ENCODE peak calls at places on chromosomes 2 and 18, in nine cellular contexts. N is effector memory CD4-positive, alpha-beta T cell; Q is fibroblast of mammary gland; X is stimulated activated naive CD8-positive, alpha-beta T cell treated with anti-CD3 and anti-CD28 coated beads, Interleukin-15, Interleukin-2, amounts not matched to agents 100 U/mL and 50 U/mL, for 24 hours; J is stimulated activated CD4-positive, alpha-beta T cell treated with anti-CD3 and anti-CD28 coated beads, Interleukin-12 subunit alpha, Interleukin-12 subunit beta, amount 100 ng/mL, for 24 hours; U is WTC11; V is NCI-H1092 treated with DMSO at 0.1 percent for 48 hours; C is LoVo; G is GM04504. T is an unnamed sample.

GRCh38 chr2:120541553-120541932 is 194.1 kb upstream of the GLI2 start:
- DNase-seq in J (no peak), U (no peak), N (no peak), C (no peak), X (no peak), Q (peak), V (no peak), G (no peak), T (no peak)

GRCh38 chr2:237673130-237673921 is 45.9 kb downstream of the LRRFIP1 start:
- DNase-seq in U (peak), C (peak), J (peak), Q (no peak), N (peak), X (peak), V (peak), G (no peak), T (peak)

GRCh38 chr2:238313991-238314350 is 6.3 kb upstream of the TRAF3IP1 start:
- DNase-seq in C (no peak), V (no peak), N (no peak), U (no peak), X (no peak), G (no peak), Q (no peak), J (no peak), T (no peak)

GRCh38 chr18:75269140-75269676 is 58.6 kb downstream of the TSHZ1 start:
- DNase-seq in Q (no peak), X (no peak), J (no peak), C (no peak), V (peak), N (no peak), G (no peak), U (no peak), T (peak)

GRCh38 chr2:233996436-233996835 is 54.1 kb upstream of the SPP2 start:
- DNase-seq in J (no peak), U (no peak), X (no peak), G (peak), N (no peak), Q (peak), V (no peak), C (no peak), T (no peak)

GRCh38 chr2:26002617-26003310 is 20.5 kb upstream of the KIF3C start:
- DNase-seq in V (no peak), G (no peak), X (no peak), N (no peak), J (no peak), U (no peak), Q (no peak), C (no peak), T (no peak)

GRCh38 chr2:227460079-227460485 is 11.9 kb upstream of the AGFG1 start:
- DNase-seq in N (peak), C (peak), J (peak), X (peak), G (no peak), Q (peak), U (no peak), V (no peak), T (no peak)

GRCh38 chr2:100759901-100760300 is 60.0 kb upstream of the NPAS2 start:
- DNase-seq in J (no peak), V (no peak), U (no peak), C (no peak), X (no peak), Q (no peak), G (no peak), N (no peak), T (no peak)

GRCh38 chr2:201195329-201195728 is 12.4 kb downstream of the CASP10 start:
- DNase-seq in N (no peak), V (no peak), X (no peak), C (no peak), G (no peak), U (no peak), Q (no peak), J (no peak), T (no peak)

GRCh38 chr2:14723684-14724083 is 91.2 kb downstream of the LRATD1 start:
- DNase-seq in N (no peak), C (no peak), U (no peak), G (no peak), X (no peak), J (no peak), Q (no peak), V (no peak), T (no peak)

GRCh38 chr2:186884585-186884984 is 35.6 kb upstream of the ZSWIM2 start:
- DNase-seq in V (no peak), G (no peak), Q (no peak), N (no peak), J (no peak), U (no peak), C (no peak), X (no peak), T (no peak)

GRCh38 chr18:74191577-74191976 is 43.3 kb downstream of the TIMM21 start:
- DNase-seq in N (no peak), V (no peak), J (no peak), U (no peak), G (no peak), C (no peak), Q (no peak), X (no peak), T (no peak)

GRCh38 chr2:17495590-17495989 is 22.6 kb downstream of the RAD51AP2 start:
- DNase-seq in J (no peak), X (no peak), Q (no peak), N (no peak), C (no peak), G (no peak), V (no peak), U (no peak), T (no peak)

GRCh38 chr18:45760443-45761036 is 36.6 kb downstream of the SLC14A1 start:
- DNase-seq in J (no peak), G (no peak), U (no peak), V (no peak), N (no peak), X (no peak), C (no peak), Q (no peak), T (peak)

GRCh38 chr2:197805598-197806316 is 1.4 kb downstream of the PLCL1 start:
- DNase-seq in X (no peak), J (no peak), N (no peak), G (no peak), V (no peak), U (no peak), Q (no peak), C (no peak), T (no peak)

GRCh38 chr2:145682536-145683157 is 1162.7 kb upstream of the ZEB2 start:
- DNase-seq in U (no peak), J (no peak), V (no peak), C (no peak), Q (peak), G (no peak), X (no peak), N (no peak), T (no peak)

T was measured in NCI-H526 treated with DMSO at 0.1 percent for 48 hours.